ENCODE peak calls at places on chromosome 21, in nine cellular contexts. L, B, G, U, V, O, P, J and F are unnamed samples.

GRCh38 chr21:34950980-34951379 is 98.1 kb downstream of the RUNX1 start:
- DNase-seq in P (no peak), G (no peak), O (no peak), L (no peak), V (no peak), J (no peak), U (no peak), B (no peak), F (no peak)

GRCh38 chr21:19123525-19123924 is 719.9 kb upstream of the TMPRSS15 start:
- DNase-seq in V (no peak), O (no peak), J (no peak), U (no peak), B (no peak), P (no peak), L (no peak), G (peak; percentile 5), F (no peak)

GRCh38 chr21:17472167-17472566 is 40.7 kb upstream of the CXADR start:
- DNase-seq in V (no peak), J (peak; percentile 82), B (no peak), U (no peak), P (peak; percentile 37), L (no peak), O (no peak), G (no peak), F (no peak)

GRCh38 chr21:31618696-31619430 is 40.6 kb upstream of the SOD1 start:
- DNase-seq in G (no peak), B (no peak), P (no peak), O (no peak), L (no peak), J (no peak), V (no peak), U (no peak), F (no peak)

GRCh38 chr21:32306021-32306780 is 7.5 kb downstream of the MRAP start:
- DNase-seq in L (no peak), V (no peak), B (no peak), G (peak; percentile 88), U (no peak), J (no peak), P (no peak), O (peak; percentile 43), F (no peak)

GRCh38 chr21:15522148-15522547 is 207.6 kb upstream of the USP25 start:
- DNase-seq in U (no peak), G (no peak), J (no peak), P (no peak), L (no peak), O (no peak), V (no peak), B (no peak), F (no peak)

GRCh38 chr21:19368944-19369343 is 965.4 kb upstream of the TMPRSS15 start:
- DNase-seq in J (no peak), P (no peak), O (peak; percentile 15), L (no peak), B (no peak), V (no peak), G (no peak), U (no peak), F (no peak)

GRCh38 chr21:33908760-33909159 is 6.8 kb downstream of the ATP5PO start:
- DNase-seq in P (no peak), G (no peak), L (no peak), V (no peak), J (no peak), B (no peak), U (no peak), O (no peak), F (no peak)

GRCh38 chr21:33036430-33037162 is 10.9 kb downstream of the OLIG2 start:
- DNase-seq in G (peak; percentile 67), O (peak; percentile 42), P (peak; percentile 8), V (no peak), U (peak; percentile 32), L (no peak), B (no peak), J (peak; percentile 44), F (no peak)

GRCh38 chr21:31873275-31873695 is 465 bp downstream of the HUNK start:
- DNase-seq in B (peak; percentile 60), O (no peak), P (peak; percentile 51), L (peak; percentile 67), G (peak; percentile 84), U (no peak), V (no peak), J (no peak), F (no peak)

GRCh38 chr21:43340491-43341348 is 86.2 kb downstream of the SIK1 start:
- DNase-seq in G (no peak), V (no peak), L (peak; percentile 91), O (peak; percentile 92), U (peak; percentile 62), P (no peak), B (peak; percentile 53), J (peak; percentile 85), F (no peak)

GRCh38 chr21:44012474-44013379 is 618 bp downstream of the TRAPPC10 start:
- DNase-seq in G (peak; percentile 98), P (peak; percentile 76), O (peak; percentile 42), V (no peak), L (peak; percentile 76), J (no peak), U (peak; percentile 55), B (peak; percentile 86), F (peak; percentile 76)

GRCh38 chr21:28118570-28118969 is 874.1 kb downstream of the LTN1 start:
- DNase-seq in O (no peak), P (no peak), J (no peak), L (no peak), B (no peak), V (no peak), U (no peak), G (no peak), F (no peak)

GRCh38 chr21:29372063-29372802 is 73.5 kb downstream of the BACH1 start:
- DNase-seq in B (no peak), V (peak; percentile 10), G (peak; percentile 36), P (peak; percentile 86), O (peak; percentile 92), J (peak; percentile 69), L (peak; percentile 85), U (peak; percentile 33), F (peak; percentile 71)

DNA sequence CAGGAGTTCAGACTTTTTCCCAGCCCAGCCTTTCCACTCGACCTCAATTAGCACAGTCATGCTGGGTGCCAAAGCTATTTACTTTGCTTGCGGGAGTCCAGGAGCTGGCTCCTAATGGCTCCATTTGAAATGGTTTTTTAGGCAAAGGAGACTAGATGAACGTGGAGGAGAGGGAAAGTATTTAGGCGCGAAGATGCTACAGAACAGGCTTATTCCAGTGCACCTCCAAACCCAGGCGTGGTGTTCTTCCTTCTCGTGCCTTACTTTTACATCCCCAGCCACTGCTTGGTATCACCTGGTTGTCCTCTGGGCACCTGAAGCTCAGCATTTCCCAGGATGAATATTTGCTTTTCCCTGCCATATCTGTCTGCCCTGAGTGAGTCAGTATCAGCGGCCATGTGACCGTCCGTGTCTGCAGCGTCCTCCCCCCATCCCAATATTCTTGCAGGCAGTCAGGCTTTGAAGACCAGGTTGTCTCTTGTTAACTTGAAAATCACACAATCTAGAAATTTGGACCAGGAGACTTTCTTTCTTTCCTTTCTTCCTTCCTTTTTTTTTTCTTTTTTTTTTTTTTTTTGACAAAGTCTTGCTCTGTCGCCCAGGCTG is 198.5 kb downstream of the DYRK1A start:
- DNase-seq in P (no peak), L (peak; percentile 62), O (peak; percentile 51), B (no peak), J (no peak), U (no peak), G (no peak), V (no peak), F (no peak)
- H3K4me3 ChIP-seq in P (no peak overlapping the region), L (no peak overlapping the region), O (peak overlapping the region; percentile 72), B (no peak overlapping the region), J (no peak overlapping the region), U (peak overlapping the region; percentile 85), G (no peak overlapping the region), V (peak overlapping the region; percentile 62), F (no peak overlapping the region)

DNA sequence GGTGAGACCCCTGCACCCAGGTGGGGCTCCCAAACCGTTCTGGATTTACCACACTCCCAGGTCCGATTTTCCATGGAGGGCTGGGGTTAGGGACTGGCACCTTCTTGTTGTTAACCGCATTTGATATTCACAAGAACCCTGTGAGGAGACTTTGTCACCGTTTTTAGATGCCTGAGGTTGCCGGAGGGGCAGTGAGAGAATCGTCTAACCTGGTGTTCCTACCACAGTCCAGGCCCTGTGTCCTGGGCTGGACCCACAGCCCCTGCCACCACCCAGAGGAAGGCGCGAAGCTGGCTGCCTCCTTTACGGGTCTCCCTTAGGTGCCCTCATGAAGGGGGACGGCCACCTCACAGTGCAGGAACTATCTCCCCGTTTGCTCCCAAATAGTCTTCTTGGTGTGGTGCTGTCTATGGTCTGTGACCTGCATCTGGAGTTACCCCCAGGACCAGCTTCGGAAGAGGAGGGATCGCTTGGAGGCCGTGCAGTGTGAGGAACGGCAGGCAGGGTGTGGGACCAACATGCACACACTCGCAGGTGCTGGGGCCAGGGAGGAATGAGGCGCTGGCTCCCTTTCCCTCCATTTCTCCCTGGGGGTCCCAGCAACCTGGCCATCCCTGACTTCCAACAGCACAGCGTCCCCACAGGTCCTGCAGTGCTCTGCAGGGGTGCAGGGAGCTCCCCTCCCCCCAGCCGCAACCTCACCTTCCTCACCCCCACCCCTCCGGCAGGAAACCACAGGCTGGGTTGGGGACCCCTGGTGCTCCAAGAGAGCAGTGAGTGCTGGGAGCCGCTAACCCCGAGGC is 7.0 kb downstream of the SIM2 start:
- DNase-seq in O (no peak), G (peak; percentile 80), P (no peak), V (no peak), L (no peak), U (no peak), B (no peak), J (no peak), F (no peak)
- H3K4me3 ChIP-seq in O (no peak overlapping the region), G (no peak overlapping the region), P (no peak overlapping the region), V (peak overlapping the region; percentile 73), L (no peak overlapping the region), U (no peak overlapping the region), B (no peak overlapping the region), J (no peak overlapping the region), F (no peak overlapping the region)

GRCh38 chr21:45479691-45480675 is 62.3 kb downstream of the SLC19A1 start:
- DNase-seq in J (no peak), B (peak; percentile 61), U (no peak), L (no peak), G (no peak), O (no peak), V (no peak), P (no peak), F (no peak)

GRCh38 chr21:45477176-45478114 is 64.8 kb downstream of the SLC19A1 start:
- DNase-seq in P (no peak), L (no peak), G (no peak), J (no peak), V (no peak), O (no peak), B (peak; percentile 55), U (no peak), F (no peak)

GRCh38 chr21:45476582-45476981 is 65.7 kb downstream of the SLC19A1 start:
- DNase-seq in P (no peak), O (no peak), B (no peak), G (no peak), U (no peak), L (no peak), V (no peak), J (no peak), F (no peak)

GRCh38 chr21:45478816-45479669 is 63.2 kb downstream of the SLC19A1 start:
- DNase-seq in L (no peak), V (no peak), O (no peak), P (no peak), G (no peak), U (no peak), B (peak; percentile 58), J (no peak), F (no peak)

GRCh38 chr21:45478115-45478801 is 64.0 kb downstream of the SLC19A1 start:
- DNase-seq in O (peak; percentile 77), B (peak; percentile 87), G (peak; percentile 96), P (peak; percentile 78), J (peak; percentile 22), U (peak; percentile 75), V (no peak), L (peak; percentile 82), F (peak; percentile 94)
- H3K4me3 ChIP-seq in O (peak overlapping the region; percentile 43), B (no peak overlapping the region), G (no peak overlapping the region), P (no peak overlapping the region), J (no peak overlapping the region), U (peak overlapping the region; percentile 42), V (peak overlapping the region; percentile 4), L (no peak overlapping the region), F (no peak overlapping the region)

GRCh38 chr21:22711636-22712035 is 1713.4 kb downstream of the NCAM2 start:
- DNase-seq in G (no peak), L (no peak), B (no peak), P (no peak), V (no peak), O (peak; percentile 1), J (no peak), U (no peak), F (no peak)
- H3K4me3 ChIP-seq in G (no peak overlapping the region), L (no peak overlapping the region), B (no peak overlapping the region), P (no peak overlapping the region), V (no peak overlapping the region), O (no peak overlapping the region), J (no peak overlapping the region), U (no peak overlapping the region), F (no peak overlapping the region)